ENCODE peak calls at places on chromosomes 12 and 14, in eight cellular contexts. Q, U, K, M, L, B, C and T are unnamed samples.

GRCh38 chr14:104797112-104798044 is 1.8 kb upstream of the AKT1 start:
- DNase-seq in M (no peak), Q (no peak), L (no peak), C (no peak), K (no peak), B (peak; percentile 69), U (peak; percentile 57), T (no peak)

GRCh38 chr14:24123465-24124417 is 6.7 kb upstream of the FITM1 start:
- DNase-seq in Q (no peak), L (no peak), K (no peak), C (no peak), M (no peak), B (peak; percentile 62), U (no peak), T (peak; percentile 41)

GRCh38 chr12:46390881-46391280 is 18.3 kb upstream of the SLC38A2 start:
- DNase-seq in B (peak; percentile 47), L (no peak), Q (no peak), C (no peak), K (no peak), U (no peak), M (no peak), T (no peak)

GRCh38 chr12:64580681-64581080 is 29.6 kb upstream of the RASSF3 start:
- DNase-seq in M (no peak), C (no peak), U (no peak), L (no peak), B (no peak), Q (no peak), K (no peak), T (no peak)

GRCh38 chr14:52522033-52522432 is 30.3 kb downstream of the TXNDC16 start:
- DNase-seq in L (no peak), U (no peak), B (no peak), M (no peak), C (no peak), K (no peak), Q (no peak), T (no peak)

GRCh38 chr14:28966416-28967233 is 200.0 kb downstream of the FOXG1 start:
- DNase-seq in C (no peak), Q (no peak), M (no peak), U (no peak), L (no peak), K (no peak), B (no peak), T (no peak)

GRCh38 chr12:100043657-100044056 is 58.9 kb upstream of the ANKS1B start:
- DNase-seq in L (no peak), K (no peak), B (no peak), C (no peak), U (no peak), Q (no peak), M (no peak), T (no peak)

GRCh38 chr14:100604126-100604501 is 16.9 kb upstream of the BEGAIN start:
- DNase-seq in C (no peak), M (no peak), L (no peak), U (no peak), B (peak; percentile 26), Q (peak; percentile 19), K (no peak), T (no peak)

GRCh38 chr12:12663644-12664294 is 32.2 kb downstream of the GPR19 start:
- DNase-seq in C (no peak), B (no peak), K (no peak), Q (no peak), L (no peak), U (no peak), M (no peak), T (no peak)

GRCh38 chr14:100893228-100893601 is 10.3 kb downstream of the RTL1 start:
- DNase-seq in U (no peak), M (no peak), C (no peak), L (no peak), B (no peak), Q (no peak), K (no peak), T (no peak)

GRCh38 chr14:70442750-70443149 is 9.2 kb upstream of the ADAM21 start:
- DNase-seq in L (no peak), C (no peak), Q (no peak), U (peak; percentile 34), M (no peak), B (no peak), K (no peak), T (no peak)

GRCh38 chr12:106815741-106816140 is 41.3 kb downstream of the RIC8B start:
- DNase-seq in C (no peak), Q (no peak), K (no peak), B (no peak), U (no peak), L (no peak), M (no peak), T (no peak)

GRCh38 chr12:124554429-124555029 is 12.9 kb downstream of the NCOR2 start:
- DNase-seq in U (no peak), C (no peak), K (no peak), B (no peak), Q (no peak), L (no peak), M (no peak), T (no peak)

GRCh38 chr12:124396544-124397398 is 101.9 kb downstream of the RFLNA start:
- DNase-seq in B (no peak), Q (peak; percentile 57), L (no peak), C (no peak), M (peak; percentile 77), K (no peak), U (peak; percentile 48), T (peak; percentile 54)

GRCh38 chr14:95903616-95904107 is 27.0 kb downstream of the TUNAR start:
- DNase-seq in K (no peak), U (no peak), B (no peak), L (no peak), C (no peak), M (no peak), Q (no peak), T (no peak)

GRCh38 chr14:89017417-89017816 is 193.0 kb downstream of the TTC8 start:
- DNase-seq in K (no peak), C (no peak), Q (no peak), U (no peak), L (no peak), M (no peak), B (no peak), T (no peak)

GRCh38 chr12:123732251-123732650 is 20.1 kb downstream of the ATP6V0A2 start:
- DNase-seq in U (no peak), M (no peak), C (no peak), K (no peak), Q (no peak), B (no peak), L (no peak), T (no peak)

GRCh38 chr12:131217024-131217586 is 263.4 kb downstream of the ADGRD1 start:
- DNase-seq in C (no peak), U (no peak), M (no peak), Q (no peak), B (peak; percentile 73), L (no peak), K (no peak), T (peak; percentile 51)
- H3K9me3 ChIP-seq in C (no peaks in the 10 kb centered on the region), U (no peaks in the 10 kb centered on the region), M (peaks cover 7% of the 10 kb centered on the region), Q (no peaks in the 10 kb centered on the region), B (peaks cover 6% of the 10 kb centered on the region), L (no peaks in the 10 kb centered on the region), K (no peaks in the 10 kb centered on the region), T (no peaks in the 10 kb centered on the region)

GRCh38 chr12:34547276-34547675 is 525.0 kb downstream of the ALG10 start:
- DNase-seq in Q (no peak), U (no peak), K (no peak), B (no peak), M (no peak), C (no peak), L (no peak), T (no peak)
- H3K9me3 ChIP-seq in Q (peaks cover 17% of the 10 kb centered on the region), U (peaks cover 23% of the 10 kb centered on the region), K (peaks cover 4% of the 10 kb centered on the region), B (peaks cover 100% of the 10 kb centered on the region), M (peaks cover 94% of the 10 kb centered on the region), C (peaks cover 47% of the 10 kb centered on the region), L (peaks cover 69% of the 10 kb centered on the region), T (peaks cover 79% of the 10 kb centered on the region)

GRCh38 chr12:31899136-31899535 is 60.1 kb upstream of the RESF1 start:
- DNase-seq in C (no peak), Q (no peak), L (no peak), M (no peak), K (no peak), B (no peak), U (no peak), T (no peak)

GRCh38 chr12:31896514-31897039 is 62.6 kb upstream of the RESF1 start:
- DNase-seq in L (no peak), U (no peak), Q (no peak), K (peak; percentile 71), B (no peak), C (peak; percentile 96), M (no peak), T (no peak)

GRCh38 chr12:31897791-31898503 is 61.3 kb upstream of the RESF1 start:
- DNase-seq in B (peak; percentile 59), Q (peak; percentile 15), C (no peak), K (no peak), M (no peak), U (peak; percentile 30), L (peak; percentile 19), T (peak; percentile 34)

GRCh38 chr12:31900271-31900670 is 58.9 kb upstream of the RESF1 start:
- DNase-seq in U (no peak), L (no peak), K (no peak), M (no peak), B (no peak), C (no peak), Q (no peak), T (no peak)

GRCh38 chr12:31895449-31896150 is 63.6 kb upstream of the RESF1 start:
- DNase-seq in K (no peak), U (no peak), M (no peak), L (no peak), Q (no peak), C (no peak), B (peak; percentile 52), T (no peak)
- H3K9me3 ChIP-seq in K (peaks cover 12% of the 10 kb centered on the region), U (no peaks in the 10 kb centered on the region), M (peaks cover 3% of the 10 kb centered on the region), L (no peaks in the 10 kb centered on the region), Q (no peaks in the 10 kb centered on the region), C (peaks cover 37% of the 10 kb centered on the region), B (peaks cover 15% of the 10 kb centered on the region), T (no peaks in the 10 kb centered on the region)

GRCh38 chr12:130463259-130463658 is 125.6 kb downstream of the PIWIL1 start:
- DNase-seq in M (no peak), L (no peak), K (no peak), B (no peak), C (no peak), U (no peak), Q (peak; percentile 56), T (no peak)

GRCh38 chr12:130463818-130464663 is 126.4 kb downstream of the PIWIL1 start:
- DNase-seq in U (no peak), C (no peak), K (no peak), M (no peak), L (no peak), Q (no peak), B (no peak), T (no peak)

GRCh38 chr12:130460611-130461478 is 123.2 kb downstream of the PIWIL1 start:
- DNase-seq in Q (peak; percentile 53), L (peak; percentile 8), B (no peak), M (no peak), K (no peak), C (no peak), U (no peak), T (no peak)

GRCh38 chr12:130461868-130462557 is 124.3 kb downstream of the PIWIL1 start:
- DNase-seq in M (no peak), Q (no peak), B (peak; percentile 84), C (no peak), L (peak; percentile 9), U (no peak), K (no peak), T (no peak)

DNA sequence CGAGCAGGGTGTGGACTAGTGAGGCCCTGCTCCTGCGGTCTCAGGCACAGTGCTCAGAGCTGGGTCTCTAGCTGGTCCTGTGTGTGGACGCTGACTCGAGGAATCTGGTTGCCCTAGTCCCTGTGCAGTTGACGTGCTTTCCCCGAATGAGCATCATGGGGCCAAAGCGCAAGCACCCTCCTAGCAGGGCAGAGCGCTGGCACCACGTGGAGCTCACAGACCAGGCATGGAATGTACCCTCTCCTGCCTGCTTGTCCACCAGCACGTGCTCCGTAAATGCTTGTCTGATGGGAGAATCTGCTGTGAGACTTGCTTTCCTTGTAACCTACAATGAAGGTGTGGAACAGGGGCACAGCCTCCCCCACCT is 124.9 kb downstream of the PIWIL1 start:
- DNase-seq in M (no peak), Q (no peak), L (peak; percentile 0), B (no peak), C (no peak), K (no peak), U (no peak), T (no peak)
- H3K9me3 ChIP-seq in M (peaks cover 6% of the 10 kb centered on the region), Q (no peaks in the 10 kb centered on the region), L (no peaks in the 10 kb centered on the region), B (peaks cover 5% of the 10 kb centered on the region), C (peaks cover 8% of the 10 kb centered on the region), K (no peaks in the 10 kb centered on the region), U (peaks cover 7% of the 10 kb centered on the region), T (peaks cover 5% of the 10 kb centered on the region)